ENCODE peak calls at places on chromosome 20, in five cellular contexts. One of them, this sample, is unnamed.

GRCh38 chr20:40635990-40636389 is 53.0 kb downstream of the MAFB start:
- DNase-seq in AG04449: no peak
- DNase-seq in transverse colon: no peak
- DNase-seq in lower leg skin: no peak
- DNase-seq in psoas muscle: no peak
- DNase-seq in this sample: no peak

GRCh38 chr20:25280574-25281535 is 33.0 kb downstream of the PYGB start:
- DNase-seq in AG04449: no peak
- DNase-seq in transverse colon: peak
- DNase-seq in lower leg skin: no peak
- DNase-seq in psoas muscle: peak
- DNase-seq in this sample: no peak

GRCh38 chr20:43945391-43946205 is 30.9 kb downstream of the TOX2 start:
- DNase-seq in AG04449: no peak
- DNase-seq in transverse colon: no peak
- DNase-seq in lower leg skin: no peak
- DNase-seq in psoas muscle: no peak
- DNase-seq in this sample: no peak

GRCh38 chr20:57212890-57213276 is 53.6 kb downstream of the BMP7 start:
- DNase-seq in AG04449: no peak
- DNase-seq in transverse colon: no peak
- DNase-seq in lower leg skin: no peak
- DNase-seq in psoas muscle: no peak
- DNase-seq in this sample: no peak

GRCh38 chr20:57048027-57048869 is 218.2 kb downstream of the BMP7 start:
- DNase-seq in AG04449: no peak
- DNase-seq in transverse colon: peak
- DNase-seq in lower leg skin: peak
- DNase-seq in psoas muscle: no peak
- DNase-seq in this sample: no peak

GRCh38 chr20:52536841-52537400 is 345.3 kb upstream of the ZFP64 start:
- DNase-seq in AG04449: no peak
- DNase-seq in transverse colon: no peak
- DNase-seq in lower leg skin: no peak
- DNase-seq in psoas muscle: no peak
- DNase-seq in this sample: no peak

GRCh38 chr20:6426287-6426891 is 303.6 kb upstream of the FERMT1 start:
- DNase-seq in AG04449: no peak
- DNase-seq in transverse colon: no peak
- DNase-seq in lower leg skin: no peak
- DNase-seq in psoas muscle: no peak
- DNase-seq in this sample: no peak

GRCh38 chr20:32482251-32483220 is 102.6 kb downstream of the NOL4L start:
- DNase-seq in AG04449: no peak
- DNase-seq in transverse colon: peak
- DNase-seq in lower leg skin: no peak
- DNase-seq in psoas muscle: peak
- DNase-seq in this sample: no peak

GRCh38 chr20:15814903-15815302 is 758.3 kb downstream of the KIF16B start:
- DNase-seq in AG04449: no peak
- DNase-seq in transverse colon: no peak
- DNase-seq in lower leg skin: no peak
- DNase-seq in psoas muscle: no peak
- DNase-seq in this sample: no peak

GRCh38 chr20:35954907-35955251 is 577 bp upstream of the SCAND1 start:
- DNase-seq in AG04449: no peak
- DNase-seq in transverse colon: no peak
- DNase-seq in lower leg skin: no peak
- DNase-seq in psoas muscle: no peak
- DNase-seq in this sample: no peak
- H3K4me3 ChIP-seq in AG04449: peak
- H3K4me3 ChIP-seq in transverse colon: peak
- H3K4me3 ChIP-seq in lower leg skin: peak
- H3K4me3 ChIP-seq in psoas muscle: peak
- H3K4me3 ChIP-seq in this sample: peak

GRCh38 chr20:63008541-63009043 is 1.8 kb upstream of the BHLHE23 start:
- DNase-seq in AG04449: no peak
- DNase-seq in transverse colon: no peak
- DNase-seq in lower leg skin: no peak
- DNase-seq in psoas muscle: no peak
- DNase-seq in this sample: no peak
- TF ChIP-seq CTCF in AG04449: no peak
- TF ChIP-seq CTCF in transverse colon: no peak
- TF ChIP-seq CTCF in lower leg skin: no peak
- TF ChIP-seq CTCF in psoas muscle: no peak
- TF ChIP-seq CTCF in this sample: no peak

DNA sequence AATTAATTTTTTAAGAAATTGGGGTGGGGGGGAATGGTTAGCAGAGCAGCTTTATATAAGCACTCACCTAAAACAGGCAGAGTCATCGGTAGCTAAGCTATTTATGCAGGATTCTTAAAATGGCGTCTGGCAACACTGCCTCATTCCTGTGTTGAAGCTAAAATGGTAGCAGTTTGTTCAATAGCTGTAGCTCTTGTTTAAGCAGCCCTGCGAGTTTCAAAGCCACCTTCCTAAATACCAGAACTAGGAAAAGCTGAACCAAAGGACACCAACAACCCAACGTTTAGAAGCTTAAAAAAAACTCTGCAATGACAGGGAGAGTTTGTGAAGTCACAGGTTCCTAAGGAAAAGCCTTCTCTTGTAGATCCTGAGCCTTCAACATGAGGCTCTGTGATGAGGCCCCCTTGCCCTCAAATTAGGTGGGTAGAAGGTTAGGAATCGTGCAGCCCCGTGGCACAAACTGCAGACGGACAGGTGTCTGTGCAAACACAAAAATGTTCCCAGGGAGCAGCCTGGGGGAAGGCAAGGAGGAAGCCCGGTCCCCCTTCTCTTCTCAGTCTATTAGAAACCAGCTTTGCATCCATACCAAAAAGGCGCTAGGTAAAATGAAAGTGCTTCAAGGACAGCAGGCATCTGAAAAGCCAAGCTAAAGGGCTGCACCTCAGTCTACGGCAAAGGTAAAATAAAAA is 4.7 kb downstream of the ZMYND8 start:
- DNase-seq in AG04449: no peak
- DNase-seq in transverse colon: no peak
- DNase-seq in lower leg skin: no peak
- DNase-seq in psoas muscle: no peak
- DNase-seq in this sample: no peak
- H3K4me3 ChIP-seq in AG04449: peak
- H3K4me3 ChIP-seq in transverse colon: no peak
- H3K4me3 ChIP-seq in lower leg skin: no peak
- H3K4me3 ChIP-seq in psoas muscle: peak
- H3K4me3 ChIP-seq in this sample: no peak

GRCh38 chr20:49313271-49313670 is 35.4 kb upstream of the ZNFX1 start:
- DNase-seq in AG04449: no peak
- DNase-seq in transverse colon: no peak
- DNase-seq in lower leg skin: no peak
- DNase-seq in psoas muscle: no peak
- DNase-seq in this sample: no peak
- TF ChIP-seq CTCF in AG04449: no peak
- TF ChIP-seq CTCF in transverse colon: no peak
- TF ChIP-seq CTCF in lower leg skin: no peak
- TF ChIP-seq CTCF in psoas muscle: no peak
- TF ChIP-seq CTCF in this sample: no peak

GRCh38 chr20:4041748-4042411 is 26.5 kb upstream of the RNF24 start:
- DNase-seq in AG04449: no peak
- DNase-seq in transverse colon: peak
- DNase-seq in lower leg skin: peak
- DNase-seq in psoas muscle: peak
- DNase-seq in this sample: peak

GRCh38 chr20:4036351-4036750 is 21.0 kb upstream of the RNF24 start:
- DNase-seq in AG04449: no peak
- DNase-seq in transverse colon: no peak
- DNase-seq in lower leg skin: no peak
- DNase-seq in psoas muscle: no peak
- DNase-seq in this sample: no peak

GRCh38 chr20:4040283-4041179 is 25.2 kb upstream of the RNF24 start:
- DNase-seq in AG04449: no peak
- DNase-seq in transverse colon: peak
- DNase-seq in lower leg skin: no peak
- DNase-seq in psoas muscle: no peak
- DNase-seq in this sample: no peak

GRCh38 chr20:4038676-4039075 is 23.3 kb upstream of the RNF24 start:
- DNase-seq in AG04449: no peak
- DNase-seq in transverse colon: no peak
- DNase-seq in lower leg skin: no peak
- DNase-seq in psoas muscle: no peak
- DNase-seq in this sample: no peak

GRCh38 chr20:4038047-4038459 is 22.7 kb upstream of the RNF24 start:
- DNase-seq in AG04449: no peak
- DNase-seq in transverse colon: peak
- DNase-seq in lower leg skin: peak
- DNase-seq in psoas muscle: peak
- DNase-seq in this sample: no peak
- H3K4me3 ChIP-seq in AG04449: no peak
- H3K4me3 ChIP-seq in transverse colon: no peak
- H3K4me3 ChIP-seq in lower leg skin: no peak
- H3K4me3 ChIP-seq in psoas muscle: no peak
- H3K4me3 ChIP-seq in this sample: no peak

GRCh38 chr20:17570347-17571152 is 675 bp downstream of the DSTN start:
- DNase-seq in AG04449: no peak
- DNase-seq in transverse colon: peak
- DNase-seq in lower leg skin: peak
- DNase-seq in psoas muscle: peak
- DNase-seq in this sample: no peak
- TF ChIP-seq CTCF in AG04449: no peak
- TF ChIP-seq CTCF in transverse colon: no peak
- TF ChIP-seq CTCF in lower leg skin: no peak
- TF ChIP-seq CTCF in psoas muscle: no peak
- TF ChIP-seq CTCF in this sample: peak

DNA sequence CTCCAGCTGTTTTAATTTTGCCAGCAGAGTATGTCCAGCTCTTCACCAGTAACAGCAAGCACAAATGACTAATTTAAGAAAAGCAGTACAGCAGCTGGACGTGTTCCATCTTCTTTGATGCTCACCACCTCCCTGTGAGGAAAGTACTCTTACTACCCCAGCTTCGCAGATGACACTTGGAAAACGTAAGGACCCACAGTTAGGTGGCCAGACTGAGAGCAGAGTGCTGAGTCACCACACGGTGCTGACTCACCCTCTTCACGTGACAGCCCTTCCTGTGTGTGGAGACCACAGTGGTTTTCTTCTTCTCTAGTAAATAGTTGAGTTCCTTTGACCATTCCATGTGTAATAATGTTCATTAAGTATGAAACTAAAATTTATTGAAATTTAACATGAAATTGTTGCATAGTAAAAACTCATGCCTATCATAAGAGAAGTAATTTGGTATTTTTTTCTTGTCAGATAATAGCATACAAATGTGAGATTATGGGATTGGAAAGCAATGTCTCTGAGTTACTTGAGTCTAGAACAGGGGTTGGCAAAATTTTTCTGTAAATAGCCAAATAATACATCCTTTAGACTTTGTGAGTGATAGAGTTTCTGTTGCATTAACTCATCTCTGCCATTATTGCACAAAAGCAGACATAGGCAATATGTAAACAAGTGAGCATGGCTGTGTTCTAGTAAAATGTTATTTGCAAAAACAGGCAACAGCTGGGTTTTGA is 76.6 kb downstream of the SLX4IP start:
- DNase-seq in AG04449: peak
- DNase-seq in transverse colon: peak
- DNase-seq in lower leg skin: peak
- DNase-seq in psoas muscle: peak
- DNase-seq in this sample: peak
- H3K4me3 ChIP-seq in AG04449: no peak
- H3K4me3 ChIP-seq in transverse colon: no peak
- H3K4me3 ChIP-seq in lower leg skin: no peak
- H3K4me3 ChIP-seq in psoas muscle: peak
- H3K4me3 ChIP-seq in this sample: no peak

GRCh38 chr20:63782051-63782471 is 42.5 kb downstream of the SLC2A4RG start:
- DNase-seq in AG04449: no peak
- DNase-seq in transverse colon: no peak
- DNase-seq in lower leg skin: no peak
- DNase-seq in psoas muscle: no peak
- DNase-seq in this sample: no peak
- TF ChIP-seq CTCF in AG04449: no peak
- TF ChIP-seq CTCF in transverse colon: no peak
- TF ChIP-seq CTCF in lower leg skin: no peak
- TF ChIP-seq CTCF in psoas muscle: no peak
- TF ChIP-seq CTCF in this sample: no peak

DNA sequence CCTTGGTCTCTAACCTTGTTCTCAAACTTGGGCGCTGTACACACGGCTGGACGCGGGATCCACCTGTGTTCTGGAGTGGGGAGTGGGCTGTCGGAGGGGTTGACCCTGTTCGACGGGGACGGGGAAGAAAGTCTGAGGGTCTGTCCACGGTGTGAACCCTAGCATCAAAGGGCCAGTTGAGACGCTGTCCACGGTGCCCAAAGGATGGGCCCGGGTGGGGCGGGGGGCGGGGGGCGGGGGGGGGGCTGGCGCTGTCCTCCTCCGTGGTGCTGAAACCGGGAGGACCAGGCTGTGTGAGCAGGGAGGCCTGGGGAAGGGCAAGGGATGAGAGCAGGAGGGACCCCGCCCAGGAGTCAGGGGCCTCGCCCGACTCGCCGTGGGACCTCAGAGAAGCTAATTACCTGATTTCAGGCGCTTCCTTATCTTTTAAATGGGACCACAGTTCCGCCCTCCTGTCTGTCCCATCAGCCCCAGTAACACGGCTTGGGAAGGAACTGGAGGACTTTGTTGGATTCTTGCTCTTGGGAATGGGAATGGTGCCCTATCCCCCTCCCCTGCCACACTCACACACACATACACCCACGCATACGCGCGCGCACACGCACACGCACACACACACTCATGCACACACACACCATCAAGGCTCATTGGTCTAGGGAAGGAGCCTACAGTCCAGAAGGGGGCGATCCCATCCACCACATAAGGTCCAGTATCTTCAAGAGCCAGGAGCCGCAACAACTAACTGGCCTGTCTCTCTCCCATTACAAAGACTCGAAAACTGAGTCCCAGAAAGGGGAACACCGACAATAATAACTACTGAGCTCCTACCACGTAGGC is 1.0 kb upstream of the VSTM2L start:
- DNase-seq in AG04449: no peak
- DNase-seq in transverse colon: no peak
- DNase-seq in lower leg skin: no peak
- DNase-seq in psoas muscle: no peak
- DNase-seq in this sample: peak
- H3K4me3 ChIP-seq in AG04449: peak
- H3K4me3 ChIP-seq in transverse colon: no peak
- H3K4me3 ChIP-seq in lower leg skin: no peak
- H3K4me3 ChIP-seq in psoas muscle: peak
- H3K4me3 ChIP-seq in this sample: peak

GRCh38 chr20:46456255-46457028 is 50.0 kb upstream of the ELMO2 start:
- DNase-seq in AG04449: no peak
- DNase-seq in transverse colon: no peak
- DNase-seq in lower leg skin: no peak
- DNase-seq in psoas muscle: no peak
- DNase-seq in this sample: no peak
- TF ChIP-seq CTCF in AG04449: no peak
- TF ChIP-seq CTCF in transverse colon: no peak
- TF ChIP-seq CTCF in lower leg skin: no peak
- TF ChIP-seq CTCF in psoas muscle: no peak
- TF ChIP-seq CTCF in this sample: no peak